ENCODE peak calls at places on chromosomes 4 and X, in four cellular contexts. C is sigmoid colon, P is B cell, I is hepatocyte. H is an unnamed sample.

GRCh38 chr4:20764353-20764752 is 64.1 kb downstream of the PACRGL start:
- DNase-seq in C (no peak), P (no peak), I (no peak), H (no peak)

GRCh38 chrX:9221714-9222113 is 187.8 kb upstream of the FAM9B start:
- DNase-seq in C (no peak), P (no peak), I (no peak), H (no peak)

GRCh38 chrX:17266171-17266570 is 108.8 kb upstream of the NHS start:
- DNase-seq in C (no peak), P (no peak), I (no peak), H (no peak)

GRCh38 chrX:107579956-107580355 is 48.4 kb upstream of the PRPS1 start:
- DNase-seq in C (no peak), P (no peak), I (no peak), H (no peak)

GRCh38 chr4:38082424-38083374 is 122.5 kb downstream of the PTTG2 start:
- DNase-seq in C (no peak), P (no peak), I (no peak), H (no peak)

GRCh38 chr4:115871596-115871995 is 758.2 kb upstream of the NDST4 start:
- DNase-seq in C (no peak), P (no peak), I (no peak), H (no peak)

GRCh38 chrX:1442016-1442665 is 10.6 kb downstream of the ASMTL start:
- DNase-seq in C (peak; percentile 54), P (no peak), I (no peak), H (no peak)

GRCh38 chr4:77833158-77833724 is 14.1 kb upstream of the CNOT6L start:
- DNase-seq in C (no peak), P (no peak), I (no peak), H (no peak)